ENCODE peak calls at places on chromosomes 3 and 15, in four cellular contexts. Z is stimulated activated CD4-positive, alpha-beta T cell treated with anti-CD3 and anti-CD28 coated beads, Interleukin-4, amount 100 ng/mL, for 24 hours; O is Calu3; F is IMR-90. V is an unnamed sample.

GRCh38 chr3:193190387-193190786 is 50.6 kb upstream of the PLAAT1 start:
- DNase-seq in F (no peak), O (peak; percentile 76), Z (no peak), V (no peak)

GRCh38 chr15:39361497-39361896 is 219.4 kb upstream of the THBS1 start:
- DNase-seq in O (no peak), F (no peak), Z (no peak), V (no peak)

GRCh38 chr3:57059416-57059815 is 1.0 kb upstream of the SPATA12 start:
- DNase-seq in Z (no peak), F (no peak), O (no peak), V (no peak)

GRCh38 chr3:98890960-98891910 is 10.3 kb downstream of the DCBLD2 start:
- DNase-seq in O (no peak), Z (no peak), F (peak; percentile 60), V (no peak)

GRCh38 chr3:133869601-133870000 is 26.1 kb downstream of the RAB6B start:
- DNase-seq in Z (no peak), F (no peak), O (no peak), V (no peak)

GRCh38 chr15:87618203-87618725 is 638.3 kb downstream of the NTRK3 start:
- DNase-seq in F (no peak), Z (no peak), O (no peak), V (no peak)

GRCh38 chr3:40524571-40525285 is at the start of gene ZNF621:
- DNase-seq in F (peak; percentile 79), Z (peak; percentile 83), O (peak; percentile 92), V (peak; percentile 94)

GRCh38 chr15:73677146-73677607 is 7.0 kb upstream of the CD276 start:
- DNase-seq in Z (peak; percentile 64), O (peak; percentile 79), F (peak; percentile 70), V (no peak)

GRCh38 chr3:96370637-96371036 is 443.8 kb upstream of the EPHA6 start:
- DNase-seq in O (no peak), F (no peak), Z (no peak), V (no peak)

GRCh38 chr15:60384052-60384451 is 13.7 kb downstream of the ANXA2 start:
- DNase-seq in Z (no peak), F (peak; percentile 63), O (no peak), V (no peak)

GRCh38 chr3:188052229-188052965 is 101.6 kb upstream of the LPP start:
- DNase-seq in O (no peak), F (peak; percentile 32), Z (no peak), V (no peak)

GRCh38 chr3:18288243-18288642 is 136.9 kb downstream of the SATB1 start:
- DNase-seq in Z (no peak), O (no peak), F (no peak), V (no peak)

GRCh38 chr3:124731760-124732159 is 1.5 kb downstream of the UMPS start:
- DNase-seq in F (no peak), Z (no peak), O (no peak), V (no peak)

GRCh38 chr3:89223188-89223587 is 115.8 kb downstream of the EPHA3 start:
- DNase-seq in F (no peak), O (no peak), Z (no peak), V (no peak)

GRCh38 chr3:107562979-107563531 is 40.3 kb downstream of the BBX start:
- DNase-seq in F (no peak), O (no peak), Z (no peak), V (no peak)

GRCh38 chr3:62134061-62134496 is 239.3 kb downstream of the FEZF2 start:
- DNase-seq in Z (no peak), O (no peak), F (peak; percentile 8), V (no peak)

GRCh38 chr15:68265674-68266073 is 11.9 kb upstream of the FEM1B start:
- DNase-seq in O (no peak), Z (no peak), F (no peak), V (no peak)

GRCh38 chr3:140022061-140022781 is 87.2 kb downstream of the CLSTN2 start:
- DNase-seq in Z (no peak), F (no peak), O (no peak), V (no peak)

GRCh38 chr15:65334586-65335231 is 30.2 kb downstream of the RNU5B-1 start:
- DNase-seq in Z (no peak), O (no peak), F (no peak), V (no peak)

GRCh38 chr3:67349551-67350174 is 304.7 kb downstream of the SUCLG2 start:
- DNase-seq in F (peak; percentile 15), O (no peak), Z (peak; percentile 65), V (no peak)

GRCh38 chr15:69045810-69046209 is 31.3 kb downstream of the NOX5 start:
- DNase-seq in O (no peak), Z (no peak), F (peak; percentile 37), V (no peak)

GRCh38 chr15:61796056-61796455 is 264.2 kb downstream of the VPS13C start:
- DNase-seq in F (peak; percentile 4), Z (no peak), O (no peak), V (no peak)

GRCh38 chr3:129629011-129629410 is 22.5 kb upstream of the PLXND1 start:
- DNase-seq in Z (no peak), F (no peak), O (no peak), V (peak; percentile 71)

GRCh38 chr3:122936986-122937385 is 90.6 kb downstream of the SEMA5B start:
- DNase-seq in O (no peak), F (no peak), Z (no peak), V (no peak)